ENCODE peak calls at places on chromosome 10, in seven cellular contexts. D is prostate gland; H is hepatocyte; W is pancreas; P is PC-3; S is CD8-positive, alpha-beta memory T cell; R is mesendoderm. M is an unnamed sample. For H3K4me1, the result is how much of the 10 kb centered on the place peaks cover.

GRCh38 chr10:96395931-96396877 is 37.4 kb upstream of the OPALIN start:
- DNase-seq in D (peak), R (peak), S (peak), W (peak), H (peak), P (peak), M (peak)

GRCh38 chr10:2909921-2910320 is 157.4 kb upstream of the PFKP start:
- DNase-seq in P (no peak), W (no peak), R (no peak), H (no peak), D (no peak), S (no peak), M (no peak)

GRCh38 chr10:129495697-129496096 is 28.7 kb downstream of the MGMT start:
- DNase-seq in S (no peak), D (no peak), H (no peak), P (no peak), R (no peak), W (no peak), M (no peak)

GRCh38 chr10:46539596-46540411 is 16.7 kb downstream of the GPRIN2 start:
- DNase-seq in D (no peak), W (no peak), S (no peak), R (no peak), H (peak), P (no peak), M (no peak)

GRCh38 chr10:33276282-33276923 is 58.1 kb downstream of the NRP1 start:
- DNase-seq in W (no peak), H (no peak), S (no peak), P (peak), D (no peak), R (no peak), M (no peak)

GRCh38 chr10:129853236-129853946 is 110.7 kb downstream of the EBF3 start:
- DNase-seq in H (peak), P (peak), D (no peak), W (no peak), S (no peak), R (peak), M (peak)

GRCh38 chr10:26697163-26697921 is at the start of gene PDSS1:
- DNase-seq in P (peak), H (peak), R (peak), S (peak), D (peak), W (peak), M (peak)

GRCh38 chr10:133326745-133327650 is 9.7 kb downstream of the CALY start:
- DNase-seq in R (no peak), W (no peak), S (no peak), P (peak), H (no peak), D (no peak), M (no peak)

GRCh38 chr10:132353456-132354355 is 21.7 kb downstream of the LRRC27 start:
- DNase-seq in W (no peak), S (no peak), R (no peak), D (no peak), P (no peak), H (no peak), M (no peak)

GRCh38 chr10:101223274-101224059 is 5.8 kb downstream of the LBX1 start:
- DNase-seq in D (no peak), H (no peak), W (no peak), P (no peak), S (no peak), R (peak), M (no peak)

GRCh38 chr10:101222247-101222531 is 7.1 kb downstream of the LBX1 start:
- DNase-seq in R (no peak), S (no peak), H (no peak), W (no peak), P (no peak), D (no peak), M (no peak)

GRCh38 chr10:101224060-101224909 is 5.0 kb downstream of the LBX1 start:
- DNase-seq in W (no peak), R (no peak), S (no peak), P (no peak), D (no peak), H (no peak), M (no peak)

GRCh38 chr10:101221479-101222246 is 7.6 kb downstream of the LBX1 start:
- DNase-seq in R (no peak), W (no peak), P (no peak), S (no peak), D (no peak), H (no peak), M (no peak)

DNA sequence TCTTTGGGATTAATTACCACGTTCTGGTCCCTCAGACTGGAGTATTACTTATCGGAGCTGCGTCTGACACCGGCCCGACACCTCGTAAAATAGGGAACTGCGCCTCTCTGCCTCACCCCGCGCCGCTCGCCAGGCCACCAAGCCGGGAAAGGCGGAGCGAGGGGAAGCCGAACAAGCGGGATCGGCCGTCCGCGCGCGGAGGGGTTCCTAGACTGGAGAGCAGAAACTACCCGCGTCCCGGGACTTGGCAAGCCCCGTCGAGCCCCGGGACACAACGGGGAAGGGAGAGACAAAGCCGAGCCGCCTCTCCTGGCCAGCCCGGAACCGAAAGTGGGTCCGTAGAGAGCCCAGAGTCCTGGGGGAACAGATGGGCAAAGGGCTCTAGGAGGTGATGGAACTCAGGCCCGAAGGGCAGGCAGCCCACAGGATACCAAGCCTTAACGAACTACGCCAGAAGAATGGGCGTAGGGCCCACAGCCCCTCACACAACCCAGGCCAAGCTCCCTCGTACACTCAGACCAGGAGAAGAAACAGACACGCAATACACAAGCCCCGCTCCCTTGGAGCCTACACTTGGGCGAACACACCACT is 6.5 kb downstream of the LBX1 start:
- DNase-seq in D (no peak), W (no peak), S (no peak), R (no peak), P (no peak), H (no peak), M (no peak)
- H3K4me3 ChIP-seq in D (peak), W (no peak), S (no peak), R (no peak), P (peak), H (no peak), M (peak)

DNA sequence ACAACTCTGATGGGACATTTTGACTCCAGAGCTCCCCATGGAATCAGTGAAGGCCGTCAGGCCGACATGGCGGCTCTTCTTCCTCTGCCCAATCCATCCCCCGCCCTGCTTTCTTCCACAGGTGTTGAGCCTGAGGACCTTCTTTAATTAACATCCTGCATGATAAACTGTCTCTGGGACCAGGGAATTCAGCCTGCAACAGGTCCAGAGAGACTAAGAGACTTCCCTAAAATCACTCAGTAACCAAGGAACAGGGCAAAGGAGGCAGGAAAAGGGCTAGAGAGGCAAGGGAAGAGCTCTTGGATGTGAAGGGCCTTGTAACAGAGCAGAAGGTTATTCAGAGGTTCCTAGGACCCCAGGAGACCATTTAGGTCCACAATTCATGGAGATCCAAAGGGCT is 6.0 kb upstream of the PDLIM1 start:
- DNase-seq in H (no peak), S (no peak), W (no peak), R (no peak), D (no peak), P (no peak), M (no peak)
- H3K4me1 ChIP-seq in H (under half), S (under half), W (under half), R (under half), D (under half), P (under half), M (under half)

GRCh38 chr10:123424537-123424936 is 241.6 kb upstream of the GPR26 start:
- DNase-seq in S (no peak), W (no peak), P (no peak), H (no peak), D (no peak), R (no peak), M (no peak)
- H3K4me3 ChIP-seq in S (no peak), W (no peak), P (no peak), H (no peak), D (no peak), R (no peak), M (no peak)

GRCh38 chr10:44435196-44435595 is 50.3 kb upstream of the CXCL12 start:
- DNase-seq in R (no peak), D (no peak), H (no peak), P (no peak), S (no peak), W (no peak), M (no peak)

GRCh38 chr10:44437837-44438752 is 53.2 kb upstream of the CXCL12 start:
- DNase-seq in W (no peak), P (no peak), D (no peak), S (no peak), R (no peak), H (no peak), M (no peak)

GRCh38 chr10:44439845-44440244 is 54.9 kb upstream of the CXCL12 start:
- DNase-seq in D (no peak), P (no peak), R (peak), W (no peak), S (no peak), H (no peak), M (no peak)

GRCh38 chr10:44436240-44436639 is 51.3 kb upstream of the CXCL12 start:
- DNase-seq in W (no peak), D (no peak), S (no peak), P (no peak), R (no peak), H (no peak), M (no peak)

DNA sequence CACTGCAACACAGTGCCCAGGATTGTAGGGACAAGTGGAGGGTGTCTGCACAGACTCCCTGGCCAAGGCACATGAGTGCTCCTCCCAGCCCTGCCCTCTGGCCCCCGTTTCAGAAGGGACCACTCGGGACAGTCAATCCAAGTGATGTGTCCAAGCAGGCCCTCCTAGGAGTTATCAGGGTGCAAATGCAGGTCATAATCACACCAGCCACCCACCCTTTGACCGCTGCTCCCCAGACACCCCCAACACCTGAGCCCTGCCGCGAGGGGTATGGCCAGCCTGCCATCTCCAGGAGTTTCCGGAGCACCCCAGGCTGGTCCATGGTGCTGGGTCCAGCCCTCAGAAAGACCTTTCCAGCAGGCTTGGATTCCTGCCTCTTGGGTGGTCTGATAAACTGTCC is 54.5 kb upstream of the CXCL12 start:
- DNase-seq in D (no peak), S (no peak), P (no peak), H (no peak), R (no peak), W (no peak), M (no peak)
- H3K4me1 ChIP-seq in D (under half), S (under half), P (under half), H (under half), R (under half), W (under half), M (under half)

GRCh38 chr10:119663866-119664698 is 12.9 kb downstream of the BAG3 start:
- DNase-seq in R (peak), H (no peak), D (no peak), P (no peak), S (no peak), W (no peak), M (no peak)
- H3K4me3 ChIP-seq in R (no peak), H (no peak), D (no peak), P (no peak), S (no peak), W (no peak), M (no peak)

GRCh38 chr10:28801869-28802268 is 124.5 kb downstream of the BAMBI start:
- DNase-seq in S (no peak), P (peak), R (no peak), D (no peak), W (no peak), H (no peak), M (no peak)

GRCh38 chr10:28798964-28799363 is 121.6 kb downstream of the BAMBI start:
- DNase-seq in H (no peak), R (no peak), P (no peak), W (no peak), D (no peak), S (no peak), M (no peak)

GRCh38 chr10:28798428-28798955 is 121.2 kb downstream of the BAMBI start:
- DNase-seq in S (no peak), P (no peak), R (no peak), H (no peak), D (no peak), W (no peak), M (no peak)

GRCh38 chr10:28801247-28801646 is 123.9 kb downstream of the BAMBI start:
- DNase-seq in R (no peak), H (no peak), D (no peak), P (no peak), S (no peak), W (no peak), M (no peak)

GRCh38 chr10:28800144-28800543 is 122.8 kb downstream of the BAMBI start:
- DNase-seq in W (no peak), H (peak), S (no peak), R (no peak), P (no peak), D (no peak), M (no peak)
- H3K4me1 ChIP-seq in W (under half), H (under half), S (under half), R (under half), P (under half), D (under half), M (under half)